ENCODE peak calls at places on chromosomes 1 and 21, in ten cellular contexts. B is right atrium auricular region, R is pancreas, D is upper lobe of left lung, F is MCF 10A, W is GDM1, G is caudate nucleus, A is T-helper 2 cell, N is fibroblast of lung, Z is DMS 273 treated with DMSO at 0.1 percent for 48 hours. E is an unnamed sample.

GRCh38 chr1:231971397-231972233 is 345.0 kb downstream of the DISC1 start:
- DNase-seq in W (no peak), G (no peak), F (peak), B (no peak), A (no peak), Z (no peak), N (peak), D (no peak), R (no peak), E (no peak)

GRCh38 chr21:33736569-33736968 is 94.3 kb downstream of the ITSN1 start:
- DNase-seq in F (no peak), W (no peak), R (no peak), A (no peak), D (no peak), Z (no peak), B (no peak), N (no peak), G (no peak), E (no peak)

GRCh38 chr1:145977486-145978476 is 13.3 kb downstream of the POLR3GL start:
- DNase-seq in G (peak), N (peak), W (peak), A (no peak), Z (peak), B (peak), R (peak), D (peak), F (peak), E (peak)

GRCh38 chr1:56301791-56302190 is 277.6 kb downstream of the PLPP3 start:
- DNase-seq in A (no peak), N (peak), R (no peak), F (peak), B (no peak), Z (no peak), G (no peak), D (no peak), W (no peak), E (no peak)

GRCh38 chr1:162074548-162074947 is 5.1 kb downstream of the NOS1AP start:
- DNase-seq in G (no peak), F (peak), R (no peak), Z (no peak), N (no peak), A (no peak), D (no peak), W (no peak), B (no peak), E (no peak)

GRCh38 chr1:15758953-15759661 is 512 bp downstream of the FBLIM1 start:
- DNase-seq in W (no peak), N (no peak), Z (no peak), R (no peak), D (no peak), B (no peak), A (no peak), G (no peak), F (no peak), E (no peak)

GRCh38 chr1:119547306-119547705 is 40.3 kb downstream of the HSD3B1 start:
- DNase-seq in W (no peak), G (no peak), F (no peak), Z (no peak), B (no peak), A (no peak), R (no peak), D (no peak), N (no peak), E (no peak)

GRCh38 chr1:153364766-153365678 is 7.4 kb downstream of the S100A9 start:
- DNase-seq in N (no peak), B (peak), D (no peak), W (no peak), A (no peak), G (no peak), R (no peak), F (peak), Z (no peak), E (no peak)

GRCh38 chr1:111471012-111471411 is 2.8 kb upstream of the C1orf162 start:
- DNase-seq in A (peak), F (no peak), D (peak), W (peak), R (peak), B (no peak), N (no peak), G (no peak), Z (no peak), E (peak)

GRCh38 chr1:156436319-156437043 is 64.1 kb downstream of the MEF2D start:
- DNase-seq in D (no peak), G (peak), F (no peak), W (no peak), Z (no peak), N (no peak), A (no peak), B (no peak), R (no peak), E (peak)

GRCh38 chr1:241918879-241919278 is 38.7 kb upstream of the BECN2 start:
- DNase-seq in B (no peak), N (peak), D (no peak), R (no peak), G (no peak), W (no peak), Z (no peak), A (no peak), F (peak), E (no peak)

GRCh38 chr1:24289937-24290595 is 29.1 kb upstream of the GRHL3 start:
- DNase-seq in R (peak), W (no peak), D (peak), N (peak), B (peak), G (peak), Z (peak), F (peak), A (no peak), E (peak)

GRCh38 chr21:33940164-33940563 is 24.6 kb upstream of the ATP5PO start:
- DNase-seq in G (no peak), B (no peak), D (no peak), R (no peak), A (no peak), N (peak), F (no peak), W (peak), Z (no peak), E (no peak)

GRCh38 chr1:6246497-6247295 is 2.7 kb downstream of the HES3 start:
- DNase-seq in B (peak), A (peak), Z (peak), D (peak), G (peak), W (peak), R (peak), F (peak), N (peak), E (peak)

GRCh38 chr1:220787069-220787614 is 429 bp downstream of the MTARC1 start:
- DNase-seq in R (peak), W (no peak), B (peak), D (peak), Z (peak), N (no peak), F (peak), G (peak), A (no peak), E (no peak)

GRCh38 chr21:46110499-46111192 is 12.7 kb downstream of the COL6A2 start:
- DNase-seq in R (peak), G (no peak), W (no peak), Z (no peak), N (no peak), B (peak), A (no peak), F (no peak), D (peak), E (no peak)

GRCh38 chr1:12600880-12601633 is 17.0 kb downstream of the DHRS3 start:
- DNase-seq in R (no peak), D (peak), Z (no peak), F (peak), A (no peak), B (no peak), N (no peak), G (peak), W (peak), E (no peak)

GRCh38 chr21:46097826-46098286 is at the start of gene COL6A2:
- DNase-seq in D (peak), N (peak), A (peak), F (peak), B (peak), W (no peak), Z (no peak), G (no peak), R (no peak), E (no peak)

GRCh38 chr1:161182214-161182613 is 4.9 kb upstream of the B4GALT3 start:
- DNase-seq in N (peak), F (peak), R (no peak), D (no peak), B (no peak), G (no peak), A (no peak), Z (no peak), W (no peak), E (no peak)

E was measured in nucleus accumbens.